ENCODE peak calls at places on chromosome 2, in eight cellular contexts. One of them, this sample, is unnamed.

GRCh38 chr2:69948963-69949645 is 12.3 kb downstream of the ASPRV1 start:
- DNase-seq in NCI-H1105: no peak
- DNase-seq in WTC11: no peak
- DNase-seq in ACHN: no peak
- DNase-seq in dorsolateral prefrontal cortex: no peak
- DNase-seq in kidney: peak; percentile 28
- DNase-seq in NCI-H1092 treated with DMSO at 0.1 percent for 48 hours: no peak
- DNase-seq in esophagus squamous epithelium: no peak
- DNase-seq in this sample: no peak

GRCh38 chr2:30109856-30110255 is 37.0 kb upstream of the YPEL5 start:
- DNase-seq in NCI-H1105: no peak
- DNase-seq in WTC11: no peak
- DNase-seq in ACHN: no peak
- DNase-seq in dorsolateral prefrontal cortex: no peak
- DNase-seq in kidney: no peak
- DNase-seq in NCI-H1092 treated with DMSO at 0.1 percent for 48 hours: no peak
- DNase-seq in esophagus squamous epithelium: no peak
- DNase-seq in this sample: no peak

GRCh38 chr2:134411828-134412638 is 158.2 kb downstream of the MGAT5 start:
- DNase-seq in NCI-H1105: peak; percentile 74
- DNase-seq in WTC11: peak; percentile 64
- DNase-seq in ACHN: peak; percentile 66
- DNase-seq in dorsolateral prefrontal cortex: peak; percentile 89
- DNase-seq in kidney: peak; percentile 79
- DNase-seq in NCI-H1092 treated with DMSO at 0.1 percent for 48 hours: peak; percentile 78
- DNase-seq in esophagus squamous epithelium: peak; percentile 44
- DNase-seq in this sample: peak; percentile 24

GRCh38 chr2:85112906-85113625 is 20.1 kb upstream of the TCF7L1 start:
- DNase-seq in NCI-H1105: no peak
- DNase-seq in WTC11: no peak
- DNase-seq in ACHN: no peak
- DNase-seq in dorsolateral prefrontal cortex: no peak
- DNase-seq in kidney: no peak
- DNase-seq in NCI-H1092 treated with DMSO at 0.1 percent for 48 hours: no peak
- DNase-seq in esophagus squamous epithelium: no peak
- DNase-seq in this sample: no peak

GRCh38 chr2:141611143-141611571 is 519.7 kb downstream of the LRP1B start:
- DNase-seq in NCI-H1105: peak; percentile 45
- DNase-seq in WTC11: no peak
- DNase-seq in ACHN: no peak
- DNase-seq in dorsolateral prefrontal cortex: no peak
- DNase-seq in kidney: no peak
- DNase-seq in NCI-H1092 treated with DMSO at 0.1 percent for 48 hours: no peak
- DNase-seq in esophagus squamous epithelium: no peak
- DNase-seq in this sample: no peak

GRCh38 chr2:109339519-109339991 is 210.6 kb downstream of the SH3RF3 start:
- DNase-seq in NCI-H1105: no peak
- DNase-seq in WTC11: no peak
- DNase-seq in ACHN: no peak
- DNase-seq in dorsolateral prefrontal cortex: no peak
- DNase-seq in kidney: no peak
- DNase-seq in NCI-H1092 treated with DMSO at 0.1 percent for 48 hours: no peak
- DNase-seq in esophagus squamous epithelium: no peak
- DNase-seq in this sample: no peak

GRCh38 chr2:133365117-133365516 is 203.1 kb downstream of the NCKAP5 start:
- DNase-seq in NCI-H1105: no peak
- DNase-seq in WTC11: no peak
- DNase-seq in ACHN: no peak
- DNase-seq in dorsolateral prefrontal cortex: no peak
- DNase-seq in kidney: no peak
- DNase-seq in NCI-H1092 treated with DMSO at 0.1 percent for 48 hours: no peak
- DNase-seq in esophagus squamous epithelium: no peak
- DNase-seq in this sample: no peak

GRCh38 chr2:58427572-58428285 is 186.6 kb upstream of the FANCL start:
- DNase-seq in NCI-H1105: peak; percentile 38
- DNase-seq in WTC11: peak; percentile 56
- DNase-seq in ACHN: peak; percentile 53
- DNase-seq in dorsolateral prefrontal cortex: peak; percentile 78
- DNase-seq in kidney: peak; percentile 41
- DNase-seq in NCI-H1092 treated with DMSO at 0.1 percent for 48 hours: peak; percentile 65
- DNase-seq in esophagus squamous epithelium: no peak
- DNase-seq in this sample: no peak

GRCh38 chr2:31987454-31987853 is 23.4 kb downstream of the MEMO1 start:
- DNase-seq in NCI-H1105: no peak
- DNase-seq in WTC11: no peak
- DNase-seq in ACHN: peak; percentile 12
- DNase-seq in dorsolateral prefrontal cortex: no peak
- DNase-seq in kidney: no peak
- DNase-seq in NCI-H1092 treated with DMSO at 0.1 percent for 48 hours: no peak
- DNase-seq in esophagus squamous epithelium: no peak
- DNase-seq in this sample: no peak

GRCh38 chr2:241050624-241051577 is 51.2 kb downstream of the MTERF4 start:
- DNase-seq in NCI-H1105: no peak
- DNase-seq in WTC11: no peak
- DNase-seq in ACHN: no peak
- DNase-seq in dorsolateral prefrontal cortex: peak; percentile 39
- DNase-seq in kidney: peak; percentile 46
- DNase-seq in NCI-H1092 treated with DMSO at 0.1 percent for 48 hours: no peak
- DNase-seq in esophagus squamous epithelium: no peak
- DNase-seq in this sample: no peak

GRCh38 chr2:136216073-136216472 is 98.1 kb upstream of the CXCR4 start:
- DNase-seq in NCI-H1105: no peak
- DNase-seq in WTC11: no peak
- DNase-seq in ACHN: no peak
- DNase-seq in dorsolateral prefrontal cortex: no peak
- DNase-seq in kidney: no peak
- DNase-seq in NCI-H1092 treated with DMSO at 0.1 percent for 48 hours: no peak
- DNase-seq in esophagus squamous epithelium: no peak
- DNase-seq in this sample: peak; percentile 50

GRCh38 chr2:128493880-128494279 is 175.2 kb upstream of the HS6ST1 start:
- DNase-seq in NCI-H1105: no peak
- DNase-seq in WTC11: no peak
- DNase-seq in ACHN: no peak
- DNase-seq in dorsolateral prefrontal cortex: peak; percentile 25
- DNase-seq in kidney: no peak
- DNase-seq in NCI-H1092 treated with DMSO at 0.1 percent for 48 hours: no peak
- DNase-seq in esophagus squamous epithelium: no peak
- DNase-seq in this sample: no peak

GRCh38 chr2:136008205-136008865 is 22.9 kb upstream of the DARS1 start:
- DNase-seq in NCI-H1105: no peak
- DNase-seq in WTC11: no peak
- DNase-seq in ACHN: no peak
- DNase-seq in dorsolateral prefrontal cortex: no peak
- DNase-seq in kidney: peak; percentile 76
- DNase-seq in NCI-H1092 treated with DMSO at 0.1 percent for 48 hours: no peak
- DNase-seq in esophagus squamous epithelium: peak; percentile 46
- DNase-seq in this sample: peak; percentile 93

GRCh38 chr2:127511090-127511489 is 15.2 kb downstream of the IWS1 start:
- DNase-seq in NCI-H1105: no peak
- DNase-seq in WTC11: no peak
- DNase-seq in ACHN: no peak
- DNase-seq in dorsolateral prefrontal cortex: no peak
- DNase-seq in kidney: no peak
- DNase-seq in NCI-H1092 treated with DMSO at 0.1 percent for 48 hours: no peak
- DNase-seq in esophagus squamous epithelium: no peak
- DNase-seq in this sample: no peak

GRCh38 chr2:74500578-74500946 is 1.2 kb upstream of the LBX2 start:
- DNase-seq in NCI-H1105: no peak
- DNase-seq in WTC11: no peak
- DNase-seq in ACHN: no peak
- DNase-seq in dorsolateral prefrontal cortex: no peak
- DNase-seq in kidney: no peak
- DNase-seq in NCI-H1092 treated with DMSO at 0.1 percent for 48 hours: no peak
- DNase-seq in esophagus squamous epithelium: no peak
- DNase-seq in this sample: no peak

GRCh38 chr2:33145459-33145858 is 198.7 kb downstream of the LTBP1 start:
- DNase-seq in NCI-H1105: no peak
- DNase-seq in WTC11: no peak
- DNase-seq in ACHN: no peak
- DNase-seq in dorsolateral prefrontal cortex: no peak
- DNase-seq in kidney: no peak
- DNase-seq in NCI-H1092 treated with DMSO at 0.1 percent for 48 hours: no peak
- DNase-seq in esophagus squamous epithelium: no peak
- DNase-seq in this sample: no peak

GRCh38 chr2:111930875-111931274 is 32.5 kb downstream of the MERTK start:
- DNase-seq in NCI-H1105: no peak
- DNase-seq in WTC11: no peak
- DNase-seq in ACHN: peak; percentile 72
- DNase-seq in dorsolateral prefrontal cortex: no peak
- DNase-seq in kidney: no peak
- DNase-seq in NCI-H1092 treated with DMSO at 0.1 percent for 48 hours: no peak
- DNase-seq in esophagus squamous epithelium: no peak
- DNase-seq in this sample: no peak

GRCh38 chr2:42031281-42031680 is 16.5 kb upstream of the PKDCC start:
- DNase-seq in NCI-H1105: no peak
- DNase-seq in WTC11: no peak
- DNase-seq in ACHN: no peak
- DNase-seq in dorsolateral prefrontal cortex: no peak
- DNase-seq in kidney: no peak
- DNase-seq in NCI-H1092 treated with DMSO at 0.1 percent for 48 hours: no peak
- DNase-seq in esophagus squamous epithelium: no peak
- DNase-seq in this sample: no peak

GRCh38 chr2:106054336-106054735 is 139.8 kb downstream of the UXS1 start:
- DNase-seq in NCI-H1105: no peak
- DNase-seq in WTC11: no peak
- DNase-seq in ACHN: no peak
- DNase-seq in dorsolateral prefrontal cortex: no peak
- DNase-seq in kidney: no peak
- DNase-seq in NCI-H1092 treated with DMSO at 0.1 percent for 48 hours: no peak
- DNase-seq in esophagus squamous epithelium: no peak
- DNase-seq in this sample: no peak

GRCh38 chr2:73105511-73105971 is 7.2 kb downstream of the RAB11FIP5 start:
- DNase-seq in NCI-H1105: no peak
- DNase-seq in WTC11: no peak
- DNase-seq in ACHN: no peak
- DNase-seq in dorsolateral prefrontal cortex: no peak
- DNase-seq in kidney: peak; percentile 46
- DNase-seq in NCI-H1092 treated with DMSO at 0.1 percent for 48 hours: no peak
- DNase-seq in esophagus squamous epithelium: no peak
- DNase-seq in this sample: no peak